ENCODE peak calls at places on chromosomes 2 and 18, in five cellular contexts. S, I, H, D and G are unnamed samples.

GRCh38 chr18:33720133-33720532 is 142.1 kb downstream of the ASXL3 start:
- DNase-seq in S (no peak), I (no peak), H (no peak), D (no peak), G (no peak)

GRCh38 chr2:169393068-169393590 is 30.8 kb upstream of the LRP2 start:
- DNase-seq in S (no peak), I (no peak), H (no peak), D (no peak), G (no peak)

GRCh38 chr2:115910270-115910669 is 1467.8 kb downstream of the DPP10 start:
- DNase-seq in S (no peak), I (no peak), H (no peak), D (peak; percentile 26), G (no peak)

GRCh38 chr2:132009874-132010521 is 151.8 kb downstream of the ANKRD30BL start:
- DNase-seq in S (no peak), I (peak; percentile 21), H (no peak), D (no peak), G (peak; percentile 41)

GRCh38 chr2:216318470-216318869 is 53.8 kb downstream of the MARCHF4 start:
- DNase-seq in S (no peak), I (no peak), H (no peak), D (no peak), G (no peak)

GRCh38 chr18:26190506-26190905 is 35.7 kb upstream of the TAF4B start:
- DNase-seq in S (peak; percentile 8), I (no peak), H (peak; percentile 36), D (no peak), G (peak; percentile 90)

GRCh38 chr2:119109823-119110222 is 48.7 kb downstream of the C1QL2 start:
- DNase-seq in S (no peak), I (no peak), H (no peak), D (no peak), G (no peak)

GRCh38 chr2:10039658-10040410 is 3.5 kb upstream of the KLF11 start:
- DNase-seq in S (no peak), I (no peak), H (no peak), D (no peak), G (no peak)

GRCh38 chr2:151162185-151162584 is 99.5 kb downstream of the RBM43 start:
- DNase-seq in S (no peak), I (peak; percentile 63), H (no peak), D (no peak), G (no peak)

GRCh38 chr2:43251171-43251731 is 24.8 kb upstream of the ZFP36L2 start:
- DNase-seq in S (no peak), I (no peak), H (no peak), D (no peak), G (no peak)

GRCh38 chr2:196268538-196269338 is 97.4 kb upstream of the STK17B start:
- DNase-seq in S (no peak), I (no peak), H (no peak), D (no peak), G (no peak)

GRCh38 chr2:127653421-127654083 is 7.6 kb downstream of the GPR17 start:
- DNase-seq in S (no peak), I (no peak), H (no peak), D (no peak), G (no peak)

GRCh38 chr2:121058852-121059558 is 226.0 kb downstream of the TFCP2L1 start:
- DNase-seq in S (no peak), I (no peak), H (no peak), D (no peak), G (no peak)

GRCh38 chr18:3367491-3368091 is 82.4 kb upstream of the TGIF1 start:
- DNase-seq in S (no peak), I (peak; percentile 88), H (no peak), D (peak; percentile 65), G (no peak)

GRCh38 chr2:3644891-3645605 is 13.0 kb upstream of the ALLC start:
- DNase-seq in S (no peak), I (no peak), H (no peak), D (no peak), G (no peak)

GRCh38 chr2:20077411-20077940 is 26.0 kb upstream of the LAPTM4A start:
- DNase-seq in S (no peak), I (no peak), H (no peak), D (no peak), G (no peak)

GRCh38 chr2:203758841-203759691 is 52.6 kb downstream of the CD28 start:
- DNase-seq in S (no peak), I (no peak), H (no peak), D (no peak), G (no peak)

GRCh38 chr2:101089942-101090799 is 61.0 kb downstream of the TBC1D8 start:
- DNase-seq in S (no peak), I (no peak), H (no peak), D (no peak), G (no peak)

GRCh38 chr2:68031546-68032160 is 31.2 kb downstream of the C1D start:
- DNase-seq in S (no peak), I (peak; percentile 25), H (no peak), D (peak; percentile 58), G (peak; percentile 69)

GRCh38 chr2:240597419-240598181 is 11.1 kb downstream of the CAPN10 start:
- DNase-seq in S (no peak), I (no peak), H (no peak), D (no peak), G (no peak)

GRCh38 chr2:162086904-162087303 is 12.9 kb upstream of the DPP4 start:
- DNase-seq in S (no peak), I (no peak), H (no peak), D (no peak), G (no peak)

GRCh38 chr18:48943333-48943732 is 7.4 kb downstream of the SMAD7 start:
- DNase-seq in S (no peak), I (no peak), H (no peak), D (no peak), G (no peak)

GRCh38 chr2:100141906-100142305 is 484 bp downstream of the AFF3 start:
- DNase-seq in S (no peak), I (no peak), H (no peak), D (no peak), G (no peak)

GRCh38 chr2:71759056-71759455 is 305.7 kb downstream of the DYSF start:
- DNase-seq in S (no peak), I (no peak), H (no peak), D (no peak), G (no peak)

GRCh38 chr2:11068856-11069526 is 86.3 kb upstream of the SLC66A3 start:
- DNase-seq in S (no peak), I (no peak), H (no peak), D (no peak), G (no peak)